ENCODE peak calls at places on chromosomes 16 and 17, in nine cellular contexts. One of them, this sample, is unnamed.

GRCh38 chr17:21513012-21513570 is 136.9 kb downstream of the KCNJ12 start:
- DNase-seq in ascending aorta: peak
- DNase-seq in HCT116: peak
- DNase-seq in sigmoid colon: peak
- DNase-seq in AG04450: peak
- DNase-seq in brain microvascular endothelial cell: peak
- DNase-seq in heart left ventricle: peak
- DNase-seq in gastrocnemius medialis: peak
- DNase-seq in OCI-LY7: peak
- DNase-seq in this sample: peak

GRCh38 chr17:16991349-16992009 is 19.6 kb upstream of the TNFRSF13B start:
- DNase-seq in ascending aorta: peak
- DNase-seq in HCT116: peak
- DNase-seq in sigmoid colon: peak
- DNase-seq in AG04450: peak
- DNase-seq in brain microvascular endothelial cell: peak
- DNase-seq in heart left ventricle: peak
- DNase-seq in gastrocnemius medialis: peak
- DNase-seq in OCI-LY7: peak
- DNase-seq in this sample: peak

GRCh38 chr17:74215332-74215727 is 2.0 kb downstream of the TTYH2 start:
- DNase-seq in ascending aorta: no peak
- DNase-seq in HCT116: no peak
- DNase-seq in sigmoid colon: no peak
- DNase-seq in AG04450: no peak
- DNase-seq in brain microvascular endothelial cell: no peak
- DNase-seq in heart left ventricle: peak
- DNase-seq in gastrocnemius medialis: no peak
- DNase-seq in OCI-LY7: peak
- DNase-seq in this sample: no peak

GRCh38 chr16:2507052-2507678 is 6.6 kb upstream of the ATP6V0C start:
- DNase-seq in ascending aorta: no peak
- DNase-seq in HCT116: no peak
- DNase-seq in sigmoid colon: peak
- DNase-seq in AG04450: no peak
- DNase-seq in brain microvascular endothelial cell: no peak
- DNase-seq in heart left ventricle: no peak
- DNase-seq in gastrocnemius medialis: no peak
- DNase-seq in OCI-LY7: peak
- DNase-seq in this sample: no peak

GRCh38 chr17:51166198-51166986 is at the start of gene NME2:
- DNase-seq in ascending aorta: peak
- DNase-seq in HCT116: peak
- DNase-seq in sigmoid colon: peak
- DNase-seq in AG04450: peak
- DNase-seq in brain microvascular endothelial cell: peak
- DNase-seq in heart left ventricle: peak
- DNase-seq in gastrocnemius medialis: peak
- DNase-seq in OCI-LY7: peak
- DNase-seq in this sample: peak

GRCh38 chr16:13313351-13313750 is 412.0 kb downstream of the SHISA9 start:
- DNase-seq in ascending aorta: no peak
- DNase-seq in HCT116: no peak
- DNase-seq in sigmoid colon: no peak
- DNase-seq in AG04450: no peak
- DNase-seq in brain microvascular endothelial cell: no peak
- DNase-seq in heart left ventricle: no peak
- DNase-seq in gastrocnemius medialis: no peak
- DNase-seq in OCI-LY7: no peak
- DNase-seq in this sample: no peak

GRCh38 chr16:4868573-4868972 is 21.3 kb downstream of the UBN1 start:
- DNase-seq in ascending aorta: no peak
- DNase-seq in HCT116: no peak
- DNase-seq in sigmoid colon: no peak
- DNase-seq in AG04450: no peak
- DNase-seq in brain microvascular endothelial cell: no peak
- DNase-seq in heart left ventricle: no peak
- DNase-seq in gastrocnemius medialis: no peak
- DNase-seq in OCI-LY7: no peak
- DNase-seq in this sample: no peak

GRCh38 chr16:2288701-2289100 is 20.8 kb upstream of the RNPS1 start:
- DNase-seq in ascending aorta: no peak
- DNase-seq in HCT116: no peak
- DNase-seq in sigmoid colon: no peak
- DNase-seq in AG04450: no peak
- DNase-seq in brain microvascular endothelial cell: no peak
- DNase-seq in heart left ventricle: no peak
- DNase-seq in gastrocnemius medialis: no peak
- DNase-seq in OCI-LY7: no peak
- DNase-seq in this sample: no peak

GRCh38 chr16:48947371-48947713 is 334.3 kb downstream of the CBLN1 start:
- DNase-seq in ascending aorta: no peak
- DNase-seq in HCT116: no peak
- DNase-seq in sigmoid colon: no peak
- DNase-seq in AG04450: no peak
- DNase-seq in brain microvascular endothelial cell: no peak
- DNase-seq in heart left ventricle: no peak
- DNase-seq in gastrocnemius medialis: no peak
- DNase-seq in OCI-LY7: no peak
- DNase-seq in this sample: no peak

GRCh38 chr17:82296511-82297279 is 20.7 kb downstream of the CD7 start:
- DNase-seq in ascending aorta: no peak
- DNase-seq in HCT116: no peak
- DNase-seq in sigmoid colon: no peak
- DNase-seq in AG04450: no peak
- DNase-seq in brain microvascular endothelial cell: no peak
- DNase-seq in heart left ventricle: no peak
- DNase-seq in gastrocnemius medialis: no peak
- DNase-seq in OCI-LY7: peak
- DNase-seq in this sample: no peak

GRCh38 chr16:81832801-81833547 is 53.9 kb downstream of the PLCG2 start:
- DNase-seq in ascending aorta: no peak
- DNase-seq in HCT116: no peak
- DNase-seq in sigmoid colon: peak
- DNase-seq in AG04450: no peak
- DNase-seq in brain microvascular endothelial cell: no peak
- DNase-seq in heart left ventricle: no peak
- DNase-seq in gastrocnemius medialis: no peak
- DNase-seq in OCI-LY7: no peak
- DNase-seq in this sample: no peak

GRCh38 chr16:22664132-22664531 is 149.8 kb upstream of the HS3ST2 start:
- DNase-seq in ascending aorta: peak
- DNase-seq in HCT116: no peak
- DNase-seq in sigmoid colon: peak
- DNase-seq in AG04450: no peak
- DNase-seq in brain microvascular endothelial cell: no peak
- DNase-seq in heart left ventricle: no peak
- DNase-seq in gastrocnemius medialis: no peak
- DNase-seq in OCI-LY7: no peak
- DNase-seq in this sample: no peak

GRCh38 chr17:77753691-77754265 is 204.7 kb upstream of the TNRC6C start:
- DNase-seq in ascending aorta: peak
- DNase-seq in HCT116: no peak
- DNase-seq in sigmoid colon: peak
- DNase-seq in AG04450: no peak
- DNase-seq in brain microvascular endothelial cell: no peak
- DNase-seq in heart left ventricle: no peak
- DNase-seq in gastrocnemius medialis: no peak
- DNase-seq in OCI-LY7: no peak
- DNase-seq in this sample: no peak

DNA sequence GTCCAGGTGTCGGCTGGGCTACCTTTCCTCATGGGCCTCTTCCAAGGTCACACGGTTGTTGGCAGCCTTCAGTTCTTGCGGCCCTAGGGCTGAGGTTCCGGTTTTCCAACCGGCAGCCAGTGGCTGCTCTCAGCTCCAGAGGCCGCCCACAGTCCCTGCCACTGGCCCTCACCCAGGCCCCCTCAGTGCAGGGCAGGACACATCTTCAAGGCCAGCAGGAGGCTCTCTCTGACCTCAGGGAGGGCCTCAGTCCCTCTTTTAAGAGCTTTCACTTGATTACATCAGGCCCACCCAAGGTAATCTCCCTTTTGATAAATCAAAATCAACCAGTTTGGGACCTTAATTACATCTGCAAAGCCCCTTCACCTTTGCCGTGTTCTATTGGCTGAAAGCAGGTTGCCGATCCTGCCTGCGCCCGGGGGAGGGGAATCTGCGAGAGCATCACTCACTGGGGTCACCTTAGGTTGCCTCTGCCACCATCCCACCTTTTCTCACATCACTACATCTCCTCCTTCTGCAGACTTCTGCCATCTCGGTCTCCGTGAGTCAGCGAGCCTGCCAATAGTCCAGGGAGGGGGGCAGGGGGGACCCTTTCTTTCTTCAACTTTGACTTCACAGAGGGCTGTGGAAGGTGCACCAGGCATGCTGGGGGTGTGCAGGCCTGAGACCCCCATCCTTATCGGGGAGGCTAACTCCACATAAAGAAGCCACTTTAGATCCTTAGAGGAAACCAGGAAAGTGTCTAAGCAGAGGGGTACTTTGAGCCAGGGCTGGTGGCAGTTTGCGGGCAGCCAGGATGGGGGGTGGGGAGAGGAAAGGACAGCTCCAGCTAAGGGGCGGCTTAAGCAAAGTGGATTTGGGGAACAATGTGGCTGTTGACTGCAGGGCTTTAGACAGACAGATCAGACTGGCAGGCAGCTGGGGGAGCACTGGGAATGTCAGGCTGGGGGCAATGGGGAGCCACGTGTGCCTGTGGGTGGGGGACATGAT is 28.8 kb upstream of the NXPH3 start:
- DNase-seq in ascending aorta: no peak
- DNase-seq in HCT116: no peak
- DNase-seq in sigmoid colon: no peak
- DNase-seq in AG04450: no peak
- DNase-seq in brain microvascular endothelial cell: no peak
- DNase-seq in heart left ventricle: no peak
- DNase-seq in gastrocnemius medialis: no peak
- DNase-seq in OCI-LY7: no peak
- DNase-seq in this sample: no peak
- H3K27ac ChIP-seq in ascending aorta: no peak
- H3K27ac ChIP-seq in HCT116: no peak
- H3K27ac ChIP-seq in sigmoid colon: no peak
- H3K27ac ChIP-seq in AG04450: no peak
- H3K27ac ChIP-seq in brain microvascular endothelial cell: no peak
- H3K27ac ChIP-seq in heart left ventricle: no peak
- H3K27ac ChIP-seq in gastrocnemius medialis: no peak
- H3K27ac ChIP-seq in OCI-LY7: no peak
- H3K27ac ChIP-seq in this sample: no peak

DNA sequence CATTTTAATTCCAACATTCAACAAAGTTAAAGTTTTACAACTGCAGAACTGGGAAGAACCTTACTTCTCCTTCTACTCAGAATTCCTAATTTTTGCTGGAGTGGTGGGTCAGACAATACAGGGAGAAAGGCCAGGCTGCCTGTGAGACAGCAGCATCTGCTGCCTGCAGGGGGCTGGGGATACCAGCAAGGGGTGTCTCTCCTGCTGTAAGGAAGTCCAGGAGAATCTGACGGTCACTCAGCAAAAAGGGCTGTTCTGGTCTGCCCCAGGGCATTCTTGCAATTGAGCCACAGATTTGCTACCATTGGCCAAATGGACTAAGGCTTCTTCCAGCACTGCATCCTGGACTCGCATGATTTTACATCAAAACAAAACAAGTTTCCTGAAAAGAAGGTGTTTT is 426.6 kb upstream of the CDH11 start:
- DNase-seq in ascending aorta: no peak
- DNase-seq in HCT116: no peak
- DNase-seq in sigmoid colon: no peak
- DNase-seq in AG04450: no peak
- DNase-seq in brain microvascular endothelial cell: peak
- DNase-seq in heart left ventricle: no peak
- DNase-seq in gastrocnemius medialis: no peak
- DNase-seq in OCI-LY7: no peak
- DNase-seq in this sample: no peak
- TF ChIP-seq CTCF in ascending aorta: no peak
- TF ChIP-seq CTCF in HCT116: no peak
- TF ChIP-seq CTCF in sigmoid colon: no peak
- TF ChIP-seq CTCF in AG04450: peak
- TF ChIP-seq CTCF in brain microvascular endothelial cell: peak
- TF ChIP-seq CTCF in heart left ventricle: no peak
- TF ChIP-seq CTCF in gastrocnemius medialis: no peak
- TF ChIP-seq CTCF in OCI-LY7: no peak
- TF ChIP-seq CTCF in this sample: no peak

GRCh38 chr16:87847785-87848675 is 21.3 kb downstream of the SLC7A5 start:
- DNase-seq in ascending aorta: no peak
- DNase-seq in HCT116: no peak
- DNase-seq in sigmoid colon: no peak
- DNase-seq in AG04450: no peak
- DNase-seq in brain microvascular endothelial cell: no peak
- DNase-seq in heart left ventricle: no peak
- DNase-seq in gastrocnemius medialis: no peak
- DNase-seq in OCI-LY7: no peak
- DNase-seq in this sample: no peak
- H3K27ac ChIP-seq in ascending aorta: no peak
- H3K27ac ChIP-seq in HCT116: no peak
- H3K27ac ChIP-seq in sigmoid colon: no peak
- H3K27ac ChIP-seq in AG04450: no peak
- H3K27ac ChIP-seq in brain microvascular endothelial cell: no peak
- H3K27ac ChIP-seq in heart left ventricle: no peak
- H3K27ac ChIP-seq in gastrocnemius medialis: peak
- H3K27ac ChIP-seq in OCI-LY7: no peak
- H3K27ac ChIP-seq in this sample: peak

GRCh38 chr16:35559911-35560636 is 2100.7 kb downstream of the TP53TG3F start:
- DNase-seq in ascending aorta: no peak
- DNase-seq in HCT116: no peak
- DNase-seq in sigmoid colon: no peak
- DNase-seq in AG04450: no peak
- DNase-seq in brain microvascular endothelial cell: no peak
- DNase-seq in heart left ventricle: no peak
- DNase-seq in gastrocnemius medialis: no peak
- DNase-seq in OCI-LY7: no peak
- DNase-seq in this sample: no peak
- TF ChIP-seq CTCF in ascending aorta: no peak
- TF ChIP-seq CTCF in HCT116: peak
- TF ChIP-seq CTCF in sigmoid colon: no peak
- TF ChIP-seq CTCF in AG04450: no peak
- TF ChIP-seq CTCF in brain microvascular endothelial cell: no peak
- TF ChIP-seq CTCF in heart left ventricle: peak
- TF ChIP-seq CTCF in gastrocnemius medialis: no peak
- TF ChIP-seq CTCF in OCI-LY7: no peak
- TF ChIP-seq CTCF in this sample: no peak

GRCh38 chr16:11079657-11080187 is 135.4 kb downstream of the CLEC16A start:
- DNase-seq in ascending aorta: no peak
- DNase-seq in HCT116: no peak
- DNase-seq in sigmoid colon: peak
- DNase-seq in AG04450: peak
- DNase-seq in brain microvascular endothelial cell: peak
- DNase-seq in heart left ventricle: no peak
- DNase-seq in gastrocnemius medialis: no peak
- DNase-seq in OCI-LY7: no peak
- DNase-seq in this sample: no peak
- H3K27ac ChIP-seq in ascending aorta: peak
- H3K27ac ChIP-seq in HCT116: no peak
- H3K27ac ChIP-seq in sigmoid colon: peak
- H3K27ac ChIP-seq in AG04450: peak
- H3K27ac ChIP-seq in brain microvascular endothelial cell: peak
- H3K27ac ChIP-seq in heart left ventricle: no peak
- H3K27ac ChIP-seq in gastrocnemius medialis: no peak
- H3K27ac ChIP-seq in OCI-LY7: no peak
- H3K27ac ChIP-seq in this sample: no peak

This sample was measured in RWPE1.